ENCODE peak calls at places on chromosomes 2 and 18, in five cellular contexts. Z is H1, X is IMR-90, W is neuronal stem cell, J is H9. B is an unnamed sample.

GRCh38 chr18:22856870-22857269 is 76.3 kb upstream of the RBBP8 start:
- DNase-seq in Z (peak), J (peak), W (no peak), X (no peak), B (no peak)

GRCh38 chr2:234166521-234166920 is 116.0 kb downstream of the SPP2 start:
- DNase-seq in X (no peak), J (no peak), W (no peak), Z (no peak), B (no peak)

GRCh38 chr2:114049826-114050225 is 159.9 kb downstream of the ACTR3 start:
- DNase-seq in Z (no peak), J (no peak), W (no peak), X (no peak), B (peak)

GRCh38 chr2:119123359-119123758 is 35.2 kb downstream of the C1QL2 start:
- DNase-seq in W (no peak), Z (no peak), X (no peak), J (no peak), B (no peak)

GRCh38 chr2:161947394-161947793 is 126.6 kb downstream of the DPP4 start:
- DNase-seq in J (no peak), W (no peak), Z (no peak), X (no peak), B (no peak)

GRCh38 chr2:147844691-147845607 is at the start of gene ACVR2A:
- DNase-seq in W (peak), X (peak), J (peak), Z (no peak), B (peak)

GRCh38 chr18:58567453-58568196 is 61.3 kb downstream of the ALPK2 start:
- DNase-seq in W (no peak), J (no peak), X (peak), Z (no peak), B (no peak)

GRCh38 chr2:238228700-238229099 is 11.1 kb downstream of the HES6 start:
- DNase-seq in Z (no peak), J (no peak), W (no peak), X (peak), B (no peak)

GRCh38 chr2:121529439-121530209 is 1.1 kb upstream of the RNU4ATAC start:
- DNase-seq in W (peak), Z (no peak), X (peak), J (peak), B (peak)

GRCh38 chr2:96099861-96100798 is 16.2 kb downstream of the ADRA2B start:
- DNase-seq in Z (no peak), J (peak), X (no peak), W (no peak), B (no peak)

GRCh38 chr2:233455006-233455405 is 100.7 kb downstream of the DGKD start:
- DNase-seq in X (no peak), J (no peak), Z (no peak), W (no peak), B (no peak)

GRCh38 chr2:159574246-159574645 is 42.1 kb downstream of the BAZ2B start:
- DNase-seq in W (no peak), X (peak), J (no peak), Z (no peak), B (peak)

GRCh38 chr18:51664236-51664635 is 466.8 kb upstream of the MEX3C start:
- DNase-seq in Z (no peak), X (no peak), J (no peak), W (no peak), B (no peak)
- H2AK5ac ChIP-seq in Z (no peak), X (no peak), J (no peak), W (no peak), B (no peak)

DNA sequence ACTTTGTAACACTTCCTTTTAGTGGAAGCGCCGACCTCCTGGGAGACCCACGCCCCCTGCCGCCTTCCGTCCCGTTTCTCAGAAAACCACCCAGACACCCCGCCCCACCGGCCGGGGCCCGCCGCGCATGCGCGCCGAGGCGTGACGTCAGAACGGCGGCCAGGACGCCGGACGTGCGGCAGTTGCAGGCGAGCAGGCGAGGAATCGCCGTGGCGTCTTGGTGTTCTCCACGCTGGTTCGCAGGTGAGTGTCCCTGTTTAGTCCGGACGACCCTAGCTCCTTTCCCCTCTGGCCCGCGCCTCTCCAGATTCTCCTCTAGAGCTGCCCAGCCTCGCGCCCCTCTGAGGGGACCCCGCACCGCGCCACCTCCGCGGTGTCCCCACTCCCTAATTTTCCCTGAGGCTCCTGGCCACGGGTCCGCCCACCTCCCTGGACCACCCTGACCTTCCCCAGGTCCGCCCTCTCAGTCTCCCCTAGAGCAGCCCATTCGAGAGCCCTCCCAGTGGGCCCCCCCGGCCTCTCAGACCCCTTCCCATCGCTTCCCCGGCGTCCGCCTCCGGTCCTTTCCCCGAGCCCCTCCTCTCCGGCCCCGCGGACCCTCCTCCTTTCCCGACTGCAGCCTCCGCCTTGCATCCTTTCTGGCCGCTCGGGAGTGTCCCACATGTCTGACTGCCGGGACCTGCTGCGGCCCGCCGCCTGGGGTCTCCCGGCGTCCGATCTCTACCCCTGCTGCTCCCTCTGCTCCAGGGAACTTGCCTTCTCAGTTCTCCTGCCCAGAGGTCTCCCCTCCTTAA is at the start of gene PLEKHB2:
- DNase-seq in X (peak), W (peak), Z (peak), J (peak), B (peak)
- H3K4ac ChIP-seq in X (peak), W (no peak), Z (no peak), J (no peak), B (peak)

GRCh38 chr2:38115216-38116012 is 39.5 kb upstream of the CYP1B1 start:
- DNase-seq in W (peak), X (peak), J (peak), Z (peak), B (peak)
- H2AK5ac ChIP-seq in W (no peak), X (no peak), J (no peak), Z (no peak), B (no peak)

GRCh38 chr2:199455533-199456382 is 2.0 kb downstream of the SATB2 start:
- DNase-seq in X (peak), W (peak), J (peak), Z (no peak), B (peak)
- H3K4ac ChIP-seq in X (peak), W (no peak), J (no peak), Z (no peak), B (no peak)

B was measured in trophoblast cell.